ENCODE peak calls at places on chromosome 12, in six cellular contexts. B is T-helper 1 cell; U is stimulated activated CD4-positive, alpha-beta T cell treated with anti-CD3 and anti-CD28 coated beads, Interleukin-4, amount 100 ng/mL, for 1 hour; R is T-helper 9 cell; M is activated T-cell treated with anti-CD3 and anti-CD28 coated beads, Interleukin-2, amount 50 U/mL, for 72 hours; P is dermis blood vessel endothelial cell. C is an unnamed sample.

GRCh38 chr12:116861331-116861730 is 19.9 kb downstream of the HRK start:
- DNase-seq in P (no peak), B (no peak), M (peak; percentile 32), R (no peak), U (peak; percentile 11), C (peak; percentile 68)

GRCh38 chr12:104576980-104577925 is 120.5 kb downstream of the CHST11 start:
- DNase-seq in U (no peak), B (no peak), R (no peak), P (no peak), M (peak; percentile 14), C (no peak)

GRCh38 chr12:14167005-14167628 is 185.7 kb upstream of the GRIN2B start:
- DNase-seq in B (no peak), P (peak; percentile 72), R (peak; percentile 10), M (peak; percentile 25), U (peak; percentile 6), C (no peak)

GRCh38 chr12:99131761-99132199 is 486.7 kb downstream of the APAF1 start:
- DNase-seq in U (no peak), M (no peak), R (no peak), P (no peak), B (no peak), C (no peak)

GRCh38 chr12:57086951-57087688 is 1.8 kb upstream of the NAB2 start:
- DNase-seq in R (peak; percentile 94), B (peak; percentile 86), M (peak; percentile 91), U (peak; percentile 95), P (peak; percentile 92), C (peak; percentile 97)

GRCh38 chr12:26787125-26787495 is 45.9 kb downstream of the ITPR2 start:
- DNase-seq in U (no peak), B (no peak), P (peak; percentile 85), M (no peak), R (no peak), C (no peak)

GRCh38 chr12:51269174-51270066 is 795 bp downstream of the SMAGP start:
- DNase-seq in R (peak; percentile 48), B (peak; percentile 19), M (peak; percentile 56), P (peak; percentile 50), U (peak; percentile 62), C (no peak)

GRCh38 chr12:25130741-25131188 is 64.2 kb downstream of the DNAI7 start:
- DNase-seq in B (no peak), P (peak; percentile 61), U (no peak), M (no peak), R (no peak), C (no peak)

GRCh38 chr12:31118831-31119530 is 45.3 kb downstream of the DDX11 start:
- DNase-seq in U (peak; percentile 38), B (no peak), R (peak; percentile 22), P (no peak), M (peak; percentile 31), C (no peak)

GRCh38 chr12:81987351-81987750 is 228.2 kb upstream of the PPFIA2 start:
- DNase-seq in B (no peak), P (no peak), R (no peak), M (no peak), U (no peak), C (no peak)

GRCh38 chr12:6890789-6891624 is 13.6 kb upstream of the LRRC23 start:
- DNase-seq in R (peak; percentile 99), M (peak; percentile 99), B (peak; percentile 99), P (peak; percentile 99), U (peak; percentile 99), C (peak; percentile 88)

C was measured in ascending aorta.